ENCODE peak calls at places on chromosome 2, in eight cellular contexts. One of them, this sample, is unnamed. For H3K27me3, the result is how much of the 10 kb centered on the place peaks cover.

GRCh38 chr2:186256540-186256939 is 229.5 kb upstream of the ZC3H15 start:
- DNase-seq in thoracic aorta: no peak
- DNase-seq in brain microvascular endothelial cell: peak
- DNase-seq in prostate gland: no peak
- DNase-seq in pancreas: no peak
- DNase-seq in CD4-positive, alpha-beta T cell: no peak
- DNase-seq in right lobe of liver: no peak
- DNase-seq in PC-3: peak
- DNase-seq in this sample: no peak

GRCh38 chr2:29165362-29166236 is 50.4 kb downstream of the CLIP4 start:
- DNase-seq in thoracic aorta: no peak
- DNase-seq in brain microvascular endothelial cell: peak
- DNase-seq in prostate gland: peak
- DNase-seq in pancreas: no peak
- DNase-seq in CD4-positive, alpha-beta T cell: no peak
- DNase-seq in right lobe of liver: no peak
- DNase-seq in PC-3: peak
- DNase-seq in this sample: no peak

GRCh38 chr2:217530399-217531100 is 472.2 kb downstream of the TNS1 start:
- DNase-seq in thoracic aorta: no peak
- DNase-seq in brain microvascular endothelial cell: no peak
- DNase-seq in prostate gland: no peak
- DNase-seq in pancreas: peak
- DNase-seq in CD4-positive, alpha-beta T cell: no peak
- DNase-seq in right lobe of liver: peak
- DNase-seq in PC-3: no peak
- DNase-seq in this sample: no peak

GRCh38 chr2:8481463-8482009 is 200.3 kb upstream of the ID2 start:
- DNase-seq in thoracic aorta: no peak
- DNase-seq in brain microvascular endothelial cell: no peak
- DNase-seq in prostate gland: no peak
- DNase-seq in pancreas: no peak
- DNase-seq in CD4-positive, alpha-beta T cell: no peak
- DNase-seq in right lobe of liver: no peak
- DNase-seq in PC-3: peak
- DNase-seq in this sample: no peak

GRCh38 chr2:216283038-216283900 is 89.0 kb downstream of the MARCHF4 start:
- DNase-seq in thoracic aorta: no peak
- DNase-seq in brain microvascular endothelial cell: no peak
- DNase-seq in prostate gland: no peak
- DNase-seq in pancreas: no peak
- DNase-seq in CD4-positive, alpha-beta T cell: no peak
- DNase-seq in right lobe of liver: no peak
- DNase-seq in PC-3: peak
- DNase-seq in this sample: no peak

GRCh38 chr2:25354116-25354515 is 12.4 kb upstream of the DNMT3A start:
- DNase-seq in thoracic aorta: no peak
- DNase-seq in brain microvascular endothelial cell: no peak
- DNase-seq in prostate gland: no peak
- DNase-seq in pancreas: no peak
- DNase-seq in CD4-positive, alpha-beta T cell: no peak
- DNase-seq in right lobe of liver: no peak
- DNase-seq in PC-3: no peak
- DNase-seq in this sample: no peak

GRCh38 chr2:203648273-203648672 is 58.2 kb upstream of the CD28 start:
- DNase-seq in thoracic aorta: no peak
- DNase-seq in brain microvascular endothelial cell: no peak
- DNase-seq in prostate gland: peak
- DNase-seq in pancreas: no peak
- DNase-seq in CD4-positive, alpha-beta T cell: no peak
- DNase-seq in right lobe of liver: no peak
- DNase-seq in PC-3: peak
- DNase-seq in this sample: no peak

GRCh38 chr2:96240341-96241038 is 25.3 kb downstream of the TMEM127 start:
- DNase-seq in thoracic aorta: no peak
- DNase-seq in brain microvascular endothelial cell: no peak
- DNase-seq in prostate gland: no peak
- DNase-seq in pancreas: no peak
- DNase-seq in CD4-positive, alpha-beta T cell: no peak
- DNase-seq in right lobe of liver: no peak
- DNase-seq in PC-3: no peak
- DNase-seq in this sample: no peak

GRCh38 chr2:36485521-36485920 is 112.4 kb downstream of the FEZ2 start:
- DNase-seq in thoracic aorta: no peak
- DNase-seq in brain microvascular endothelial cell: peak
- DNase-seq in prostate gland: no peak
- DNase-seq in pancreas: no peak
- DNase-seq in CD4-positive, alpha-beta T cell: no peak
- DNase-seq in right lobe of liver: no peak
- DNase-seq in PC-3: peak
- DNase-seq in this sample: no peak

GRCh38 chr2:34096552-34097171 is 497.6 kb upstream of the FAM98A start:
- DNase-seq in thoracic aorta: no peak
- DNase-seq in brain microvascular endothelial cell: peak
- DNase-seq in prostate gland: peak
- DNase-seq in pancreas: peak
- DNase-seq in CD4-positive, alpha-beta T cell: peak
- DNase-seq in right lobe of liver: no peak
- DNase-seq in PC-3: peak
- DNase-seq in this sample: peak

GRCh38 chr2:70851704-70852103 is 16.1 kb upstream of the CD207 start:
- DNase-seq in thoracic aorta: no peak
- DNase-seq in brain microvascular endothelial cell: no peak
- DNase-seq in prostate gland: no peak
- DNase-seq in pancreas: no peak
- DNase-seq in CD4-positive, alpha-beta T cell: no peak
- DNase-seq in right lobe of liver: no peak
- DNase-seq in PC-3: no peak
- DNase-seq in this sample: no peak

GRCh38 chr2:128486640-128487375 is 168.1 kb upstream of the HS6ST1 start:
- DNase-seq in thoracic aorta: no peak
- DNase-seq in brain microvascular endothelial cell: no peak
- DNase-seq in prostate gland: no peak
- DNase-seq in pancreas: no peak
- DNase-seq in CD4-positive, alpha-beta T cell: no peak
- DNase-seq in right lobe of liver: no peak
- DNase-seq in PC-3: no peak
- DNase-seq in this sample: no peak

GRCh38 chr2:144084114-144084661 is 435.7 kb downstream of the ZEB2 start:
- DNase-seq in thoracic aorta: no peak
- DNase-seq in brain microvascular endothelial cell: peak
- DNase-seq in prostate gland: no peak
- DNase-seq in pancreas: no peak
- DNase-seq in CD4-positive, alpha-beta T cell: no peak
- DNase-seq in right lobe of liver: no peak
- DNase-seq in PC-3: peak
- DNase-seq in this sample: no peak

GRCh38 chr2:218438601-218439000 is 19.7 kb downstream of the VIL1 start:
- DNase-seq in thoracic aorta: no peak
- DNase-seq in brain microvascular endothelial cell: no peak
- DNase-seq in prostate gland: no peak
- DNase-seq in pancreas: no peak
- DNase-seq in CD4-positive, alpha-beta T cell: no peak
- DNase-seq in right lobe of liver: no peak
- DNase-seq in PC-3: no peak
- DNase-seq in this sample: peak

GRCh38 chr2:191625016-191625415 is 52.9 kb upstream of the NABP1 start:
- DNase-seq in thoracic aorta: no peak
- DNase-seq in brain microvascular endothelial cell: peak
- DNase-seq in prostate gland: no peak
- DNase-seq in pancreas: no peak
- DNase-seq in CD4-positive, alpha-beta T cell: peak
- DNase-seq in right lobe of liver: no peak
- DNase-seq in PC-3: no peak
- DNase-seq in this sample: no peak

GRCh38 chr2:30688956-30689401 is 118.3 kb downstream of the CAPN13 start:
- DNase-seq in thoracic aorta: no peak
- DNase-seq in brain microvascular endothelial cell: no peak
- DNase-seq in prostate gland: no peak
- DNase-seq in pancreas: no peak
- DNase-seq in CD4-positive, alpha-beta T cell: no peak
- DNase-seq in right lobe of liver: no peak
- DNase-seq in PC-3: no peak
- DNase-seq in this sample: no peak

GRCh38 chr2:14760169-14760568 is 127.7 kb downstream of the LRATD1 start:
- DNase-seq in thoracic aorta: no peak
- DNase-seq in brain microvascular endothelial cell: no peak
- DNase-seq in prostate gland: no peak
- DNase-seq in pancreas: no peak
- DNase-seq in CD4-positive, alpha-beta T cell: no peak
- DNase-seq in right lobe of liver: no peak
- DNase-seq in PC-3: no peak
- DNase-seq in this sample: no peak

GRCh38 chr2:240286596-240286995 is 146.1 kb upstream of the OTOS start:
- DNase-seq in thoracic aorta: no peak
- DNase-seq in brain microvascular endothelial cell: no peak
- DNase-seq in prostate gland: no peak
- DNase-seq in pancreas: no peak
- DNase-seq in CD4-positive, alpha-beta T cell: no peak
- DNase-seq in right lobe of liver: no peak
- DNase-seq in PC-3: no peak
- DNase-seq in this sample: no peak

DNA sequence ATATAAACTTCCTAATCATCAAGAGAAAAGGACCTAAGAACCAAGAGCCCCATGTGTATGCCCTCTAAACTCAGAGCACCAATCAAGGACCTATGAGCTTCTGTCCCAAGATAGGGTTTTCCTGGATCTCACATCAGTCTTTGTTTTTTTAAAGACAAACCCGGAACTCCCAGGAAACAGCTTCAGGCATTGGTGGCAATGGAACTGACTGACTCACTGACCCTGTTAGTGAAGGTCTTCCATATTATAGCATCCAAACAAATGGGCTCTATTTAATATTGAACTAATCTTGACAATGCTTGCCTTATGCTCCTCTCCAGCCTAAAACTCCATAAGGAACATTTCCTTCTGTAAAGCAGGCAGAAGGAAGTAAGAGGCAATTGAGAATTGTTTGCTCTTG is 63.5 kb upstream of the RPE start:
- DNase-seq in thoracic aorta: no peak
- DNase-seq in brain microvascular endothelial cell: no peak
- DNase-seq in prostate gland: no peak
- DNase-seq in pancreas: no peak
- DNase-seq in CD4-positive, alpha-beta T cell: no peak
- DNase-seq in right lobe of liver: no peak
- DNase-seq in PC-3: no peak
- DNase-seq in this sample: no peak
- H3K27me3 ChIP-seq in thoracic aorta: under half
- H3K27me3 ChIP-seq in brain microvascular endothelial cell: under half
- H3K27me3 ChIP-seq in prostate gland: under half
- H3K27me3 ChIP-seq in pancreas: under half
- H3K27me3 ChIP-seq in CD4-positive, alpha-beta T cell: under half
- H3K27me3 ChIP-seq in right lobe of liver: under half
- H3K27me3 ChIP-seq in PC-3: under half
- H3K27me3 ChIP-seq in this sample: under half

GRCh38 chr2:127104881-127105655 is 1.9 kb downstream of the BIN1 start:
- DNase-seq in thoracic aorta: no peak
- DNase-seq in brain microvascular endothelial cell: no peak
- DNase-seq in prostate gland: no peak
- DNase-seq in pancreas: no peak
- DNase-seq in CD4-positive, alpha-beta T cell: no peak
- DNase-seq in right lobe of liver: no peak
- DNase-seq in PC-3: no peak
- DNase-seq in this sample: no peak
- H3K27ac ChIP-seq in thoracic aorta: no peak
- H3K27ac ChIP-seq in brain microvascular endothelial cell: peak
- H3K27ac ChIP-seq in prostate gland: peak
- H3K27ac ChIP-seq in pancreas: no peak
- H3K27ac ChIP-seq in CD4-positive, alpha-beta T cell: no peak
- H3K27ac ChIP-seq in right lobe of liver: no peak
- H3K27ac ChIP-seq in PC-3: peak
- H3K27ac ChIP-seq in this sample: peak

GRCh38 chr2:20050104-20050711 is 1.2 kb downstream of the LAPTM4A start:
- DNase-seq in thoracic aorta: no peak
- DNase-seq in brain microvascular endothelial cell: no peak
- DNase-seq in prostate gland: peak
- DNase-seq in pancreas: no peak
- DNase-seq in CD4-positive, alpha-beta T cell: no peak
- DNase-seq in right lobe of liver: no peak
- DNase-seq in PC-3: peak
- DNase-seq in this sample: no peak

GRCh38 chr2:20049631-20050030 is 1.8 kb downstream of the LAPTM4A start:
- DNase-seq in thoracic aorta: no peak
- DNase-seq in brain microvascular endothelial cell: no peak
- DNase-seq in prostate gland: no peak
- DNase-seq in pancreas: no peak
- DNase-seq in CD4-positive, alpha-beta T cell: no peak
- DNase-seq in right lobe of liver: no peak
- DNase-seq in PC-3: no peak
- DNase-seq in this sample: no peak

GRCh38 chr2:20051518-20052228 is at the start of gene LAPTM4A:
- DNase-seq in thoracic aorta: peak
- DNase-seq in brain microvascular endothelial cell: peak
- DNase-seq in prostate gland: peak
- DNase-seq in pancreas: peak
- DNase-seq in CD4-positive, alpha-beta T cell: peak
- DNase-seq in right lobe of liver: peak
- DNase-seq in PC-3: peak
- DNase-seq in this sample: peak

GRCh38 chr2:20052229-20052871 is 922 bp upstream of the LAPTM4A start:
- DNase-seq in thoracic aorta: no peak
- DNase-seq in brain microvascular endothelial cell: no peak
- DNase-seq in prostate gland: no peak
- DNase-seq in pancreas: no peak
- DNase-seq in CD4-positive, alpha-beta T cell: no peak
- DNase-seq in right lobe of liver: no peak
- DNase-seq in PC-3: peak
- DNase-seq in this sample: no peak

GRCh38 chr2:20050712-20051517 is 513 bp downstream of the LAPTM4A start:
- DNase-seq in thoracic aorta: no peak
- DNase-seq in brain microvascular endothelial cell: no peak
- DNase-seq in prostate gland: peak
- DNase-seq in pancreas: peak
- DNase-seq in CD4-positive, alpha-beta T cell: no peak
- DNase-seq in right lobe of liver: peak
- DNase-seq in PC-3: peak
- DNase-seq in this sample: peak
- TF ChIP-seq CTCF in thoracic aorta: no peak
- TF ChIP-seq CTCF in brain microvascular endothelial cell: peak
- TF ChIP-seq CTCF in prostate gland: no peak
- TF ChIP-seq CTCF in pancreas: no peak
- TF ChIP-seq CTCF in CD4-positive, alpha-beta T cell: no peak
- TF ChIP-seq CTCF in right lobe of liver: peak
- TF ChIP-seq CTCF in PC-3: peak
- TF ChIP-seq CTCF in this sample: peak

DNA sequence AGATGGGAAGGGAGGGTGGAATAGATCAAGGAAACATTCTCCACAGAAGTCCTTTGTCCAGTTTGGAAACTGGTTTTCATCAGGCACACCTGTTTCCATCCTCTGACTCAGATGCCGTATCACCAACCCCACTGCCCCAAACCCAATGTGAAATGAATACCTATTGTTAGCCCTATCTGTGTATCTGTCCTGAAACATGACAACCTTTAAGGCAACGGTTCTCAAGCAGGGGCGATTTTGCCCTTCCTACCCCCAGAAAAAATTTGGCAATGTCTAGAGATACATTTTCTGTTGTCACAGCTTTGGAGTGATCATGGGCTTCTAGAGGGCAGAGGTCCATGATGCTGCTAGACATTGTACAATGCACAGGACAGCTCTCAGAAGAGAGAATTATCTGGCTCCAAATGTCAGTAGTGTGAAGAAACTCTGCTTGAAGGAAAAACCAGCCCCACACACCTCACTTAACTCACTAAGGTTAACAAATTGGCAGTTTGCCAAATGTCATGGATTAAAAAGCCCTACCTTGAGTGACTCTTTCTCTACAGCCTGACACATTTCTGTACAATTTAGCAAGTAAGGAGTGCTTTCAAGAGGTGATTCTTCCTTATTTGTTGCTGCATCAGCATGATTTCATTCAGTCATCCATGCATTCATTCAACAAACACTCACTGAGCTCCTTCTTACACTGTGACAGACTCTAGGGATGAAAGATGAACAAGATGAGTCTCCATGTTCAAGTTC is 3.4 kb downstream of the SCTR start:
- DNase-seq in thoracic aorta: no peak
- DNase-seq in brain microvascular endothelial cell: no peak
- DNase-seq in prostate gland: no peak
- DNase-seq in pancreas: no peak
- DNase-seq in CD4-positive, alpha-beta T cell: no peak
- DNase-seq in right lobe of liver: no peak
- DNase-seq in PC-3: no peak
- DNase-seq in this sample: no peak
- H3K27me3 ChIP-seq in thoracic aorta: under half
- H3K27me3 ChIP-seq in brain microvascular endothelial cell: under half
- H3K27me3 ChIP-seq in prostate gland: under half
- H3K27me3 ChIP-seq in pancreas: under half
- H3K27me3 ChIP-seq in CD4-positive, alpha-beta T cell: under half
- H3K27me3 ChIP-seq in right lobe of liver: under half
- H3K27me3 ChIP-seq in PC-3: under half
- H3K27me3 ChIP-seq in this sample: under half

This sample was measured in dorsolateral prefrontal cortex.